ENCODE peak calls at places on chromosomes 1 and 21, in nine cellular contexts. F is RWPE1, V is cardiac fibroblast, O is upper lobe of right lung, A is A549, M is HFF-Myc, Z is body of pancreas, I is lower lobe of right lung, R is GM12865. K is an unnamed sample.

GRCh38 chr1:220906561-220907334 is 27.5 kb downstream of the HLX start:
- DNase-seq in M (no peak), I (no peak), A (peak), V (peak), F (peak), Z (no peak), R (no peak), O (no peak), K (no peak)

GRCh38 chr1:98929456-98929855 is 75.2 kb downstream of the PLPPR5 start:
- DNase-seq in V (no peak), A (no peak), I (no peak), M (no peak), F (no peak), O (no peak), Z (no peak), R (no peak), K (peak)

GRCh38 chr1:204692320-204692851 is 6.8 kb upstream of the LRRN2 start:
- DNase-seq in R (no peak), I (no peak), F (no peak), V (no peak), M (no peak), A (no peak), Z (no peak), O (no peak), K (no peak)

GRCh38 chr21:45930792-45931191 is 50.8 kb upstream of the COL6A1 start:
- DNase-seq in R (no peak), V (no peak), M (no peak), F (no peak), A (no peak), Z (no peak), I (no peak), O (no peak), K (no peak)

GRCh38 chr1:24481843-24482610 is 20.6 kb upstream of the RCAN3 start:
- DNase-seq in A (no peak), V (no peak), O (no peak), I (no peak), Z (no peak), M (no peak), R (no peak), F (no peak), K (no peak)

GRCh38 chr1:47448462-47449233 is 10.8 kb downstream of the FOXD2 start:
- DNase-seq in V (no peak), I (no peak), F (no peak), Z (no peak), M (no peak), O (no peak), A (no peak), R (no peak), K (no peak)

GRCh38 chr1:22903113-22903512 is 69.6 kb downstream of the LACTBL1 start:
- DNase-seq in Z (no peak), A (no peak), M (no peak), O (no peak), F (no peak), R (no peak), I (no peak), V (peak), K (no peak)

GRCh38 chr1:228370941-228371740 is 35.5 kb downstream of the TRIM11 start:
- DNase-seq in Z (no peak), A (no peak), M (no peak), I (peak), O (peak), V (no peak), F (peak), R (no peak), K (no peak)

GRCh38 chr1:228827026-228827425 is 91.7 kb downstream of the RHOU start:
- DNase-seq in Z (no peak), F (no peak), A (no peak), R (no peak), I (no peak), O (no peak), V (no peak), M (no peak), K (no peak)

GRCh38 chr21:39137248-39138186 is 45.7 kb downstream of the PSMG1 start:
- DNase-seq in F (peak), I (no peak), A (peak), O (no peak), R (no peak), M (no peak), V (no peak), Z (no peak), K (no peak)

DNA sequence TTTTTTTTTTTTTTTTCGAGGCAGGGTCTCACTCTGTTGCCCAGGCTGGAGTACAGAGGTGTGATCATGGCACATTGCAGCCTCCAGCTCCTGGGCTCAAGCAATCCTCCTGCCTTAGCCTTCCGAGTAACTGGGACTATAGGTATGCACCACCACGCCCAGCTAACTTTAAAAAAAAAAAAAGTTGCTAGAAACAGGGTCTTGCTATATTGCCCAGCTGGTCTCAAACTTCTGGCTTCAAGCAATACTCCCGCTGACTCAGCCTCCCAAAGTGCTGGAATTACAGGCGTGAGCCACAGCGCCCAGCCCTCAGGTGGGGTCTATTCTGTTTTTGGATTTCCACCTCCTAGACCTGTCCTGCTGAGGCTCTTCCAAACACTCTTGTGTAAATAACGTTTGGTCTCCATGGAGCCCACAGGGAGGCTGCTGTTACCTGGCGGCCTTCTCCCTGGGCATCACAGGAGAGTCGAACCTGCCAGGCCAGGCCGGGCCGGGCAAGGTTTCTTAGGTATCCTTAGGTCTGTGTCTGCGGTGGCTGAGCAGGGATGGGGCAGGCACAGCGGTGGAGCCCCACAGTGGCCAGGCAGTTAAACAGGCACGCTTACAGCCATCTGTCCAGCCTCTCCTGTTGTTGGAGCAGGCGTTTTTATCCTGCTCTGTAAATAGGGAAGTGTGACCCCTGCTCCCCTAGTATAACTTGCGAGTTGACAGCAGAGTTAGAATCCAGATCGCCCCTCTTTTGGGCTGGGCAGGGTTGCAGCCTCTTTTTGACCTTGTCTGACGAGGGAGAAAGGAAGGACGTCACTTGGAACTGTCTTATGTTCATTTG is 18.8 kb downstream of the PLEKHM2 start:
- DNase-seq in Z (peak), F (peak), A (no peak), V (peak), M (no peak), O (no peak), I (no peak), R (no peak), K (no peak)
- TF ChIP-seq CTCF in Z (peak), F (no peak), A (peak), V (peak), M (peak), O (peak), I (peak), R (no peak), K (no peak)

DNA sequence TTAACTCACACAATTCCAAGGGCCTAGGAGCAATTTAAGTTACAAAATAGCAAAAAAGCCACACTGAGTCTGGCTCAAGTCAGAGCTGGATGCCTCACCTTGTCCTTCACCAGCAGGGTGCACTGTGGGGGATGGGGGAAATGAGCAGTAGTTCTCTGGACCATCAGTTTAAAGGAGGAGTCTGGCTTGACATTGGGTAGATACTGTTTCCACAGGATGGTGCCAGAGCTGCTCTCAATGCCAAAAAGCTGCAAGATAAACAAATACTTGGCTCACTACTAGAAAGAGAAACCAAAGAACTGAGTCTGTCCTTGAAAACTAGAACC is 18.8 kb downstream of the EMC1 start:
- DNase-seq in Z (no peak), R (no peak), F (no peak), V (no peak), M (no peak), O (no peak), I (no peak), A (no peak), K (no peak)
- TF ChIP-seq CTCF in Z (no peak), R (no peak), F (no peak), V (no peak), M (peak), O (peak), I (peak), A (no peak), K (no peak)

GRCh38 chr1:55378582-55378981 is 163.4 kb upstream of the USP24 start:
- DNase-seq in Z (peak), V (peak), M (no peak), O (peak), A (no peak), I (no peak), R (peak), F (peak), K (no peak)
- TF ChIP-seq CTCF in Z (peak), V (peak), M (peak), O (peak), A (peak), I (peak), R (peak), F (peak), K (peak)

DNA sequence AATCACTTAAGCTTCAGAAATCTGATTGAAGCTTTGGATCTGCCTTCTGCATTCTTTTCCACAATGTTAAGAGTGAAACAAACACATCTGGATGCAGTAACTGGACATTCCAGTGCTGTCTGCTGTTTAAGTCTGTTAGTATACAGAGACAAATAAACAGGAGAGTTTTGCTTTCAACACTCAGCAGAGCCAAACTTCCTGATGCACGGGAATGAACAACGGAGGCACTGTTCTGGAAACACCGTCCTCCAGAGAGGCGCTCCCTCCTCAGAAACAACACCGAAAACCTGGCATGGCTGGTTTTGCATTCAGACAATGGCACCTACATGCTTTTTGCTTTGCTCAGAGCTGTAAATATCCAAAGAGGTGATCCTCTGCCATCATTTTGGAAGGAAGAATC is 2.0 kb downstream of the TLR5 start:
- DNase-seq in O (no peak), Z (peak), F (no peak), A (no peak), V (no peak), M (no peak), R (no peak), I (no peak), K (no peak)
- TF ChIP-seq CTCF in O (no peak), Z (no peak), F (no peak), A (no peak), V (no peak), M (no peak), R (no peak), I (no peak), K (no peak)

DNA sequence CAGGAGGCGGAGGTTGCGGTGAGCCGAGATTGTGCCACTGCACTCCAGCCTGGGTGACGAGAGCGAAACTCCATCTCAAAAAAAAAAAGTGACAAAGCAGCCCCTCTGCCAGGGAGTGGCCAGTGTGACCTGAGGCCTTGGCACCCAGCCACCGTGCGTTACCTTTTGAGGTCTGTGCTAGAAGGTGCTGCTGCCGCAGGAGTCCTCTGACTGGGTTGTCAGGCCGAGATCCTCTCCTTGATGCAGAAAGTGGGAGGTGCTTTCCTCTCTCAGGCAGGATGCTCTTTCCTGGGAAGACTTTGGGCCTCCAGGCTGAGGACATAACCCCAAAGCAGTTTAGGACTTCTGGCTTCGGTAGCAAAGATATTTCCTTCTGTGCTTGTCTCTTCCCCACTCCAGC is 280.5 kb upstream of the VAMP3 start:
- DNase-seq in V (no peak), R (no peak), M (no peak), I (peak), Z (no peak), F (no peak), O (no peak), A (no peak), K (no peak)
- TF ChIP-seq CTCF in V (no peak), R (no peak), M (no peak), I (no peak), Z (no peak), F (no peak), O (no peak), A (no peak), K (no peak)

DNA sequence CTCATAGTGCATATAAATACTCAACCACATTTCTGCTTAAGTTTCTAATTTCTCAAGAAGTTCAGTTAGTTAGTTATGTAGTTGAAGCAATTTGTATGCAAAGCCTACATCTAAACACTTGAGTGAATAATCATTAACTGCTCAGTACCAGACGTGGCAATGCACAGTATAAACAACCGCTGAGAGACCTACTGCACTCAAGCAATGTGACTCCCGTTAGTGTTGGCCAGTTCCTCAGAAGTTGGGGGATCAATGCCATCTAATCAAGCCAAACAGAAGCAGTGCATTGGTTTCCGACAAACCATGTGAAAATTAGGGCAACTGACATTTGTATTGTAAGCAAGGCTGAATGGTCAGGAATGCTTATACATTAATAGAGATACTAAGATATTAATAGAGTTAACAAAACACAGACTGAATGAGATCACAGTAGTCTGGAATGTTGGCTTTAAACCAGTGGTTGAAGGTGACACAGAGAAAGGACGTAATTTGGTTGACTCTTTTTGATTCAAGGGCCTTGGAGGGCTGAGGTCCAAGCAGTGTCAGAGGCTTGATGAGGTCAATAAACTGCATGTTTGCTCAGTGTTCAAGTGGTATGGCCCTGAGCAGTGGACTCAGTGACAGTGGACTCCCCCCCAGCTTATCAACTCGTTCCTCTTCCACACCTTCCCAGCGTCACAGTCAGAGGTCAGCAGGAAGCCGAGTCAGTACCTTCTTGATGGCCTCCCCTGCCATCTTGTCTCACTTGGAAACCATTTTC is 255.5 kb downstream of the CTH start:
- DNase-seq in I (no peak), M (no peak), R (no peak), Z (peak), V (no peak), A (no peak), O (no peak), F (no peak), K (no peak)
- TF ChIP-seq CTCF in I (no peak), M (no peak), R (no peak), Z (no peak), V (no peak), A (no peak), O (no peak), F (no peak), K (no peak)

GRCh38 chr1:114222920-114223319 is 69.3 kb upstream of the SYT6 start:
- DNase-seq in I (no peak), R (no peak), Z (no peak), F (no peak), O (no peak), M (no peak), A (no peak), V (no peak), K (no peak)

GRCh38 chr1:114218397-114219237 is 64.9 kb upstream of the SYT6 start:
- DNase-seq in R (no peak), F (no peak), Z (no peak), O (no peak), A (no peak), I (no peak), V (no peak), M (peak), K (no peak)

GRCh38 chr1:114215426-114215825 is 61.8 kb upstream of the SYT6 start:
- DNase-seq in M (no peak), Z (no peak), F (peak), R (no peak), A (no peak), I (no peak), O (no peak), V (no peak), K (no peak)

GRCh38 chr1:114216431-114217173 is 62.9 kb upstream of the SYT6 start:
- DNase-seq in M (no peak), R (no peak), Z (no peak), A (no peak), I (no peak), V (no peak), F (no peak), O (no peak), K (no peak)

DNA sequence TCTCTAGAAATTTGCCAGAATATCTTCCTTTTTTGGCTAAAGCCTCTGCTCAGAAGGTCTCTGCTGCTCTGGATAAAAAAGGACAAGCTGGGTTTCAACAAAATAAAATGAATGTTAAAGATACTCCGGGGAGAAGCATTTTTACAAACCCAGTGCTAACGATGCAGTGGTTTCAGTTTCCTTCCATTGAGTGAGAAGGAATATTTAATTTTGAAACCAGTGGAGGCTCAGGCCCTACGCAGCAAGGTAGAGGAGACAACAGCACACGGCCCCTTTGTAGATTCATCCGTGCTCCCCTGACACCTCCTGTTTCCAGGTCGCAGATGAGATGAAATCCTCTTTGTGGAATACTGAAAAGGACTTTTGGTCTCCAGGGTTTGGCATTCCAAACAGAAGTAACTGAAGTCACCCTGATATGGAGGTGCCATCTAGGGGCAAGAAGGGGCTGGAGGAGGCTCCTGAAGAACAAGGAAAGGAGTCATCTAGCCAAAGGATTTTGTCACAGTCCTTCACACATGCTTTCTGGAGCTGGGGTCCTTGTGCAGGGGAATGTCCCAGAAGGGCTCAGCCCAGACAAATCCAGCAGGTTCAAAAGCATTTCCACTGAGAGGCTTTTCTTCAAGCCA is 65.7 kb upstream of the SYT6 start:
- DNase-seq in O (no peak), A (no peak), R (no peak), V (peak), F (no peak), Z (no peak), M (no peak), I (no peak), K (no peak)
- TF ChIP-seq CTCF in O (no peak), A (no peak), R (no peak), V (peak), F (no peak), Z (peak), M (peak), I (no peak), K (peak)

GRCh38 chr1:118993712-118994049 is 5.5 kb upstream of the TBX15 start:
- DNase-seq in Z (no peak), A (no peak), I (no peak), M (no peak), V (no peak), O (no peak), F (no peak), R (no peak), K (no peak)
- TF ChIP-seq CTCF in Z (no peak), A (no peak), I (no peak), M (no peak), V (no peak), O (no peak), F (no peak), R (no peak), K (no peak)